ENCODE peak calls at places on chromosomes 13 and 19, in five cellular contexts. H is testis, O is coronary artery, U is A549, A is PC-9. G is an unnamed sample.

GRCh38 chr13:50887153-50887552 is 22.4 kb upstream of the RNASEH2B start:
- DNase-seq in H (no peak), O (no peak), U (no peak), A (no peak), G (no peak)

GRCh38 chr13:30143671-30144400 is 163.5 kb downstream of the KATNAL1 start:
- DNase-seq in H (no peak), O (no peak), U (no peak), A (no peak), G (no peak)

GRCh38 chr19:35040826-35041547 is 534 bp upstream of the HPN start:
- DNase-seq in H (peak), O (no peak), U (no peak), A (peak), G (no peak)

GRCh38 chr13:76012091-76012721 is 376.1 kb downstream of the LMO7 start:
- DNase-seq in H (no peak), O (no peak), U (no peak), A (no peak), G (no peak)

GRCh38 chr19:33350538-33351309 is 22.8 kb upstream of the CEBPG start:
- DNase-seq in H (no peak), O (no peak), U (no peak), A (peak), G (no peak)

GRCh38 chr19:33472696-33473624 is 48.6 kb downstream of the PEPD start:
- DNase-seq in H (no peak), O (no peak), U (no peak), A (no peak), G (peak)

GRCh38 chr13:46121597-46122163 is 16.8 kb upstream of the CPB2 start:
- DNase-seq in H (no peak), O (no peak), U (no peak), A (no peak), G (no peak)

GRCh38 chr13:21986602-21987001 is 315.7 kb downstream of the FGF9 start:
- DNase-seq in H (peak), O (peak), U (no peak), A (no peak), G (no peak)

GRCh38 chr13:43227721-43228120 is 204.3 kb downstream of the DNAJC15 start:
- DNase-seq in H (no peak), O (no peak), U (no peak), A (no peak), G (no peak)

GRCh38 chr19:7654401-7654800 is 14.4 kb upstream of the RETN start:
- DNase-seq in H (no peak), O (no peak), U (no peak), A (no peak), G (no peak)

GRCh38 chr19:18152444-18152816 is 533 bp upstream of the PIK3R2 start:
- DNase-seq in H (peak), O (peak), U (peak), A (peak), G (peak)

GRCh38 chr13:21259571-21260455 is 83.4 kb downstream of the MRPL57 start:
- DNase-seq in H (peak), O (no peak), U (no peak), A (no peak), G (no peak)

GRCh38 chr13:59663707-59664106 is 500.0 kb downstream of the DIAPH3 start:
- DNase-seq in H (no peak), O (no peak), U (no peak), A (no peak), G (no peak)
- TF ChIP-seq CTCF in H (no peak), O (no peak), U (no peak), A (no peak), G (no peak)

GRCh38 chr19:15166700-15167099 is 34.1 kb downstream of the NOTCH3 start:
- DNase-seq in H (no peak), O (no peak), U (no peak), A (no peak), G (no peak)

GRCh38 chr19:15170345-15170744 is 30.4 kb downstream of the NOTCH3 start:
- DNase-seq in H (no peak), O (no peak), U (no peak), A (no peak), G (no peak)

GRCh38 chr19:15173746-15174404 is 26.9 kb downstream of the NOTCH3 start:
- DNase-seq in H (no peak), O (no peak), U (no peak), A (no peak), G (no peak)

GRCh38 chr19:15175609-15176008 is 25.2 kb downstream of the NOTCH3 start:
- DNase-seq in H (no peak), O (no peak), U (no peak), A (no peak), G (no peak)

GRCh38 chr19:15169541-15170285 is 31.1 kb downstream of the NOTCH3 start:
- DNase-seq in H (no peak), O (no peak), U (no peak), A (no peak), G (no peak)
- H3K4me3 ChIP-seq in H (no peak), O (no peak), U (no peak), A (no peak), G (no peak)

DNA sequence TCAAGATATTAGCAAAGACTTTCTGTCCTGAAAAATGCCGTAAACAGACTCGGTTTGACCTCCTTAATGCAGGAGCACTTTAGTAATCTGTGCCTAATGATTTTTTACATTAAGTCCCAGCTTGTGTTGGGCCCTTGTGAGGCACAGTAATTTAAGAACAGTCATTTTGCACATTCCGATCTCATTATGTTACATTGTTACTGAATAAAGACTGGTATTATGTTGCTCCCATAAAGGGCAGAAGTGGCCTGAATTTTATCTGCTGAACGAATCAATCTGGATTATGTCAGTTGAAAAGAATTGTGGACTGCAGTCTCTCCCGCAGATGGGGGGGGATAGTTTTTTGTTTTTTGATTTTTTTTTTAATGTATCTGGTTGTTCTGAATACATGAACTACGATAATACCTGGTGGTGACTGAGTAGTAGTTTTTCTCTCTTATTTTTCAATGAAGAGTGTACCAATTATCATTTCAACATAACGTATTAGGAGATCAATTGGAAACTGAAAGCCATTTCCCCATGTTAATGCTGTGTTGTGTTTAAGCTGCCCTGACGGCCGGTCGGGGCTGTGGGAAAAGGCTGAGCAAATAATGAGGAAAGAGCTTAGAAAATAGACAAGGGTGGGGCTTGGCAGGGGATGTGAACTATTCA is 290.2 kb downstream of the ZNF536 start:
- DNase-seq in H (no peak), O (peak), U (no peak), A (no peak), G (no peak)
- H3K27ac ChIP-seq in H (no peak), O (peak), U (no peak), A (no peak), G (no peak)

GRCh38 chr19:49812997-49813861 is at the start of gene FUZ:
- DNase-seq in H (peak), O (peak), U (peak), A (peak), G (peak)
- TF ChIP-seq CTCF in H (no peak), O (no peak), U (no peak), A (no peak), G (peak)

G was measured in AG04450.